ENCODE peak calls at places on chromosome 4, in six cellular contexts. U is SW480; P is Calu3; N is hypothalamus; J is neural progenitor cell; Y is Jurkat, Clone E6-1. D is an unnamed sample.

GRCh38 chr4:75790024-75790423 is 65.6 kb downstream of the USO1 start:
- DNase-seq in U (no peak), P (no peak), N (no peak), J (no peak), Y (no peak), D (no peak)

GRCh38 chr4:151175204-151175603 is 75.8 kb downstream of the RPS3A start:
- DNase-seq in U (no peak), P (no peak), N (no peak), J (no peak), Y (no peak), D (no peak)

GRCh38 chr4:28073860-28074555 is 1213.4 kb downstream of the STIM2 start:
- DNase-seq in U (no peak), P (no peak), N (no peak), J (peak), Y (no peak), D (no peak)

GRCh38 chr4:145234086-145234694 is 53.8 kb upstream of the OTUD4 start:
- DNase-seq in U (peak), P (peak), N (peak), J (peak), Y (peak), D (peak)

GRCh38 chr4:58063761-58064160 is 953.6 kb upstream of the IGFBP7 start:
- DNase-seq in U (no peak), P (no peak), N (no peak), J (no peak), Y (no peak), D (no peak)

GRCh38 chr4:101232074-101232776 is 115.1 kb downstream of the PPP3CA start:
- DNase-seq in U (no peak), P (no peak), N (no peak), J (no peak), Y (no peak), D (no peak)

GRCh38 chr4:161256716-161257115 is 907.1 kb downstream of the FSTL5 start:
- DNase-seq in U (no peak), P (no peak), N (no peak), J (peak), Y (no peak), D (no peak)

GRCh38 chr4:8699479-8700145 is 107.0 kb downstream of the CPZ start:
- DNase-seq in U (no peak), P (no peak), N (no peak), J (no peak), Y (no peak), D (no peak)

GRCh38 chr4:622071-622995 is 3.0 kb upstream of the PDE6B start:
- DNase-seq in U (no peak), P (no peak), N (no peak), J (peak), Y (no peak), D (no peak)

GRCh38 chr4:88211473-88212252 is 53.2 kb upstream of the ABCG2 start:
- DNase-seq in U (peak), P (peak), N (no peak), J (peak), Y (peak), D (peak)

GRCh38 chr4:140330311-140330900 is 43.0 kb upstream of the SCOC start:
- DNase-seq in U (peak), P (no peak), N (no peak), J (peak), Y (peak), D (no peak)

GRCh38 chr4:146637853-146638800 is 566 bp upstream of the POU4F2 start:
- DNase-seq in U (no peak), P (no peak), N (no peak), J (peak), Y (no peak), D (no peak)

GRCh38 chr4:26397086-26397485 is 76.3 kb downstream of the RBPJ start:
- DNase-seq in U (no peak), P (no peak), N (no peak), J (no peak), Y (no peak), D (no peak)

GRCh38 chr4:1056671-1057402 is 45.4 kb downstream of the FGFRL1 start:
- DNase-seq in U (no peak), P (no peak), N (no peak), J (no peak), Y (no peak), D (no peak)

GRCh38 chr4:40858946-40859345 is 109.2 kb downstream of the NSUN7 start:
- DNase-seq in U (no peak), P (no peak), N (no peak), J (no peak), Y (no peak), D (no peak)

GRCh38 chr4:141158219-141158618 is 24.9 kb upstream of the RNF150 start:
- DNase-seq in U (peak), P (no peak), N (no peak), J (peak), Y (peak), D (no peak)

GRCh38 chr4:77177196-77177595 is 20.2 kb downstream of the CCNG2 start:
- DNase-seq in U (no peak), P (no peak), N (no peak), J (peak), Y (no peak), D (no peak)

GRCh38 chr4:147777456-147778091 is 45.7 kb downstream of the ARHGAP10 start:
- DNase-seq in U (no peak), P (no peak), N (no peak), J (no peak), Y (no peak), D (no peak)

GRCh38 chr4:1403591-1404572 is 2.4 kb downstream of the NKX1-1 start:
- DNase-seq in U (no peak), P (no peak), N (no peak), J (no peak), Y (no peak), D (no peak)

GRCh38 chr4:22688236-22688635 is 4.5 kb upstream of the GBA3 start:
- DNase-seq in U (no peak), P (no peak), N (no peak), J (no peak), Y (no peak), D (no peak)

GRCh38 chr4:140653718-140654515 is 85.2 kb upstream of the UCP1 start:
- DNase-seq in U (no peak), P (no peak), N (no peak), J (peak), Y (no peak), D (no peak)